ENCODE peak calls at places on chromosomes 13 and 19, in six cellular contexts. O, S, D, F, A and R are unnamed samples.

GRCh38 chr13:25177012-25177411 is 4.9 kb upstream of the AMER2 start:
- DNase-seq in F (no peak), A (no peak), S (no peak), O (no peak), D (no peak), R (no peak)

GRCh38 chr19:35135389-35135909 is 590 bp upstream of the LGI4 start:
- DNase-seq in F (peak), S (no peak), A (peak), O (peak), D (peak), R (peak)

GRCh38 chr13:98915563-98916348 is 62.1 kb downstream of the DOCK9 start:
- DNase-seq in D (no peak), F (no peak), S (no peak), A (no peak), O (no peak), R (peak)

GRCh38 chr19:1038995-1039645 is 787 bp upstream of the ABCA7 start:
- DNase-seq in F (no peak), A (no peak), O (no peak), D (no peak), S (no peak), R (no peak)

GRCh38 chr13:79141082-79141481 is 265.0 kb downstream of the RBM26 start:
- DNase-seq in D (no peak), S (no peak), A (no peak), F (no peak), O (no peak), R (no peak)

GRCh38 chr13:27403252-27403678 is 21.2 kb upstream of the GTF3A start:
- DNase-seq in S (no peak), D (peak), A (no peak), O (no peak), F (no peak), R (peak)

GRCh38 chr19:28737021-28737525 is 475.9 kb downstream of the UQCRFS1 start:
- DNase-seq in A (no peak), O (no peak), F (peak), S (no peak), D (peak), R (peak)

GRCh38 chr13:63351533-63351932 is 1935.9 kb upstream of the PCDH20 start:
- DNase-seq in S (no peak), F (no peak), O (no peak), D (peak), A (no peak), R (no peak)

GRCh38 chr19:30664358-30665058 is 292.3 kb downstream of the ZNF536 start:
- DNase-seq in S (peak), A (no peak), D (peak), F (peak), O (no peak), R (no peak)

GRCh38 chr19:28334419-28334818 is 878.5 kb downstream of the UQCRFS1 start:
- DNase-seq in D (no peak), A (no peak), F (no peak), O (no peak), S (no peak), R (no peak)

GRCh38 chr13:51742611-51743010 is 61.4 kb downstream of the DHRS12 start:
- DNase-seq in A (no peak), O (no peak), S (no peak), D (no peak), F (no peak), R (no peak)

GRCh38 chr19:57302020-57302465 is 18.2 kb upstream of the ZNF543 start:
- DNase-seq in F (peak), O (no peak), D (peak), S (no peak), A (no peak), R (peak)

GRCh38 chr13:114268344-114269280 is 12.8 kb upstream of the UPF3A start:
- DNase-seq in D (no peak), F (no peak), A (no peak), O (no peak), S (no peak), R (no peak)

GRCh38 chr13:59360108-59360507 is 803.6 kb downstream of the DIAPH3 start:
- DNase-seq in S (no peak), F (peak), O (no peak), D (no peak), A (no peak), R (no peak)

GRCh38 chr13:26549713-26550112 is 7.8 kb upstream of the WASF3 start:
- DNase-seq in F (no peak), O (no peak), S (no peak), A (no peak), D (no peak), R (no peak)

GRCh38 chr19:7627166-7627565 is 2.2 kb downstream of the XAB2 start:
- DNase-seq in F (no peak), O (no peak), D (no peak), S (no peak), A (no peak), R (no peak)

GRCh38 chr19:2582984-2583956 is 107.3 kb downstream of the GADD45B start:
- DNase-seq in A (no peak), O (no peak), D (peak), S (peak), F (no peak), R (no peak)

GRCh38 chr19:2477732-2478191 is 1.8 kb downstream of the GADD45B start:
- DNase-seq in A (no peak), S (no peak), O (no peak), F (peak), D (peak), R (peak)

GRCh38 chr19:39918183-39918651 is 16.2 kb downstream of the FCGBP start:
- DNase-seq in S (no peak), A (no peak), O (no peak), F (no peak), D (no peak), R (no peak)

GRCh38 chr19:18418725-18419194 is 438 bp upstream of the SSBP4 start:
- DNase-seq in O (no peak), D (no peak), S (peak), A (no peak), F (peak), R (peak)

GRCh38 chr19:18428837-18429674 is 8.9 kb downstream of the ISYNA1 start:
- DNase-seq in A (peak), D (peak), O (peak), S (no peak), F (peak), R (peak)

GRCh38 chr13:28442872-28443271 is 52.1 kb downstream of the FLT1 start:
- DNase-seq in S (no peak), D (no peak), O (no peak), F (no peak), A (no peak), R (no peak)

GRCh38 chr19:7211191-7211988 is 82.8 kb downstream of the INSR start:
- DNase-seq in S (no peak), F (no peak), D (no peak), O (no peak), A (no peak), R (no peak)

GRCh38 chr13:59774511-59774911 is 389.2 kb downstream of the DIAPH3 start:
- DNase-seq in A (no peak), F (no peak), D (peak), O (peak), S (no peak), R (peak)

GRCh38 chr19:1279782-1280341 is 4.5 kb downstream of the FAM174C start:
- DNase-seq in F (peak), D (peak), O (peak), A (peak), S (peak), R (peak)

GRCh38 chr19:13979224-13979623 is 26.9 kb downstream of the RFX1 start:
- DNase-seq in S (no peak), A (no peak), O (no peak), D (no peak), F (no peak), R (no peak)

GRCh38 chr19:30003862-30004261 is 61.8 kb downstream of the URI1 start:
- DNase-seq in A (no peak), S (no peak), D (no peak), F (no peak), O (no peak), R (no peak)

GRCh38 chr19:21322528-21322927 is 6.7 kb downstream of the ZNF708 start:
- DNase-seq in S (no peak), F (no peak), O (no peak), D (peak), A (no peak), R (no peak)

GRCh38 chr13:112996671-112997091 is 27.7 kb downstream of the MCF2L start:
- DNase-seq in F (no peak), O (no peak), S (no peak), A (no peak), D (no peak), R (no peak)

GRCh38 chr19:35354898-35355297 is 3.4 kb upstream of the FFAR3 start:
- DNase-seq in F (no peak), D (no peak), O (no peak), A (no peak), S (no peak), R (no peak)

GRCh38 chr13:102944821-102945220 is 99.0 kb downstream of the ERCC5 start:
- DNase-seq in D (no peak), F (no peak), O (no peak), S (no peak), A (no peak), R (no peak)

GRCh38 chr19:45113628-45114027 is 20.6 kb downstream of the PPP1R37 start:
- DNase-seq in F (no peak), A (no peak), D (no peak), S (no peak), O (no peak), R (no peak)

GRCh38 chr13:42720116-42720857 is 61.1 kb upstream of the FAM216B start:
- DNase-seq in A (no peak), D (peak), F (peak), O (no peak), S (no peak), R (peak)

GRCh38 chr13:66803759-66804456 is 426.2 kb downstream of the PCDH9 start:
- DNase-seq in S (no peak), O (no peak), A (no peak), F (no peak), D (peak), R (no peak)

GRCh38 chr19:31139871-31140505 is 209.2 kb downstream of the TSHZ3 start:
- DNase-seq in A (no peak), O (no peak), D (peak), F (no peak), S (no peak), R (peak)

GRCh38 chr13:23554000-23554399 is 16.2 kb upstream of the TNFRSF19 start:
- DNase-seq in A (no peak), D (peak), F (no peak), O (no peak), S (no peak), R (no peak)

GRCh38 chr13:93861818-93862217 is 617.7 kb downstream of the DCT start:
- DNase-seq in F (no peak), S (no peak), O (no peak), A (no peak), D (peak), R (peak)

GRCh38 chr19:5520501-5520900 is 47.3 kb downstream of the TINCR start:
- DNase-seq in F (no peak), D (no peak), O (no peak), A (no peak), S (no peak), R (no peak)

GRCh38 chr19:5519076-5519475 is 48.7 kb downstream of the TINCR start:
- DNase-seq in S (no peak), D (no peak), A (no peak), O (no peak), F (no peak), R (no peak)

GRCh38 chr19:5514001-5514400 is 53.8 kb downstream of the TINCR start:
- DNase-seq in A (no peak), F (no peak), O (no peak), S (no peak), D (no peak), R (no peak)

GRCh38 chr19:5515737-5516136 is 52.0 kb downstream of the TINCR start:
- DNase-seq in F (peak), A (no peak), D (no peak), S (no peak), O (no peak), R (no peak)
- TF ChIP-seq CTCF in F (peak), A (peak), D (peak), S (no peak), O (no peak), R (peak)

GRCh38 chr19:44071824-44072542 is at the start of gene ZNF284:
- DNase-seq in F (peak), S (peak), O (peak), A (peak), D (peak), R (peak)
- TF ChIP-seq CTCF in F (no peak), S (no peak), O (no peak), A (no peak), D (no peak), R (no peak)

DNA sequence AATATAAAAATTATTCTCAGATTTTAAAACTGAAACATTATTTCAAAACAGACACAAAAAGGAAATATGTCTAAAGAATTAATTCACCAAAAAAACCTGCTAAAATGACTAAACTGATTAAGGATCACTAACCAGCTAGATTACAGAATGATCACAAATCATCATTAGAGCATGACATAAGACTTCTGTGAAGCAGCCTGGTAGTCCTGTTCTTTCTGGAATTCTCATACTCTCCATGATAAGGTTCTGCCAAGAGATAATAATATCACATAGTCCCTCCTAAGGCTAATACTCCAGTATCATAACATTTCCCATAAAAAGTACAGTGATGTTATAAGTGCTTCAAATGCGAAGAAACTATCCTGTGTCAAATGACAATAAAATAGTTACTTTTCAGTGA is 1814.9 kb downstream of the SLITRK5 start:
- DNase-seq in F (no peak), A (no peak), D (no peak), S (no peak), O (no peak), R (no peak)
- TF ChIP-seq CTCF in F (no peak), A (no peak), D (no peak), S (no peak), O (no peak), R (no peak)

GRCh38 chr19:4414800-4415251 is 12.4 kb downstream of the CHAF1A start:
- DNase-seq in O (no peak), A (no peak), F (no peak), S (no peak), D (peak), R (no peak)
- TF ChIP-seq CTCF in O (no peak), A (no peak), F (no peak), S (no peak), D (no peak), R (no peak)

GRCh38 chr19:4673726-4674125 is 3.6 kb upstream of the MYDGF start:
- DNase-seq in D (no peak), S (no peak), F (no peak), A (no peak), O (no peak), R (no peak)

GRCh38 chr19:4679416-4679815 is 9.3 kb upstream of the MYDGF start:
- DNase-seq in S (no peak), A (no peak), F (no peak), O (no peak), D (no peak), R (no peak)

GRCh38 chr19:4678881-4679379 is 8.8 kb upstream of the MYDGF start:
- DNase-seq in S (no peak), O (no peak), A (no peak), F (peak), D (peak), R (no peak)

GRCh38 chr19:4675346-4675745 is 5.2 kb upstream of the MYDGF start:
- DNase-seq in S (no peak), F (no peak), D (no peak), O (no peak), A (no peak), R (no peak)

DNA sequence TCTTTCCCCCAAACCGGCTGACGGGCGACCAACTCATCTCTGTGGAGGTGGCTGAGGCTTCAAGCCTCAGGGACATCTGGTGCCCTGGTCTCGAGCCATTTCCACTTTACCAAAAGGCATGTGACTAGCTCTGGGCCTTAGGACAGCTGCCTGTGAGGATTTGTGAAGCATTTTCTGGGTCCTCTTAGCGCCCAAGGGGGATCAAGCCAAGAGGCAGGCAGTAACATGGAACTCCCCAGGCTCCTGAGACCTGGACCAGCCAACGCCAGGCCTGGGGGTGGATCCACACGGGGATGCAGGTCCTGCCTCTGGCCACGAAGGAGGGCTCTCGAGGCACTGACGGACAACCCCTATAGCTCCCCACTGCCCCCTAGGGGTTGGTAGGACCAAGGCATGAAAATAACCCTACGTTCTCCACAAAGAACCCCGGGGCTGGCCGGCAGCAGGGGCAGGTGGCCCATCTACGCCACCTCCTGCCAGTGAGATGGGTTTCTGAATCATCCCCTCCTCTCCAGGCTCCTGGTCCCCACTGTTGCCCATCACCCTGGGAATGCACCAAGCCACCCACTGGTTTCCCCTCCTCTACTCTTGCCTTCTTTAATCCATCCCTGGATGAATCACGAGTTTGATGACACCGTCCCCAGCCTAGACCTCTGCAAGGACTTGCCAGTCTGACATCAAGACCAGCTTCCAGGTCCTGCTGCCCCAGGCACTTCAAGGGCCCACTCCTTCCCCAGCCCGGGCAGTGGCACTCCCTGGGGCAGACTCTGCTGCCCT is 7.0 kb upstream of the MYDGF start:
- DNase-seq in O (no peak), D (peak), F (peak), S (no peak), A (peak), R (no peak)
- TF ChIP-seq CTCF in O (peak), D (peak), F (peak), S (no peak), A (peak), R (peak)

DNA sequence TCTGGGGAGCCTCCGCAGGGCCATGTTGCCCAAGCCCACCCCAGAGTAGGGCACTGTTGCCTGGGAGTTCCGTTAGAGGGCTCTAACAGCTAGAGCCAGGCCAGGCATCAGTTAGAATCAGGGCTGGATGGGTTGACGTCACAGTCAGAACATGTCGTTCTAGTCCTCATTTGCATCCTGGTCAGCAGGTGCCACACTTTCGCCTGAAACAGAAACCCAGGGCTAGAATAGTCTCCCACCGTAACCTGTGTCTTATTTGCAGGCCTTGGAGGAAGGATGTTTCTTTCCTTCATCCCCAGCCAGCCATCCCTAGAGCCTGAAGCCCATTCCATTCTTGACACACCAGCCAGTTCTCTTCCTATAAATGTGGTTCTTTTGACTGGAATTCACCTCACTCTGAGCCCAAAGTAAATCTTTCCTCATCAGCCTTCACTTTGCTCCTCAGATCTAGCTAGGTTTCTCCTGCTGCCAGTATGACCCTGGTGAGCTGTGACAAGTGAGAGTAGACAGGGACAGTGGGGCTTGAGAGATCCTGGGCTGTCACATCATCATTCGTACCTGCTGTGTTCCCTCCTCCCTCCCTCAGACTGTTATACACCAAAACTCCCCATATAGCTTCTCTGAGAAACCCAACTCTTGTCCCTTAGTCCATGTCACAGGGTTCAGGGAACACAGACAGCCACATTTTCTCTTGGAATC is 12.2 kb upstream of the CCDC97 start:
- DNase-seq in D (no peak), S (no peak), A (no peak), F (no peak), O (no peak), R (no peak)
- TF ChIP-seq CTCF in D (no peak), S (no peak), A (no peak), F (no peak), O (no peak), R (no peak)